ENCODE peak calls at places on chromosomes 5 and 9, in nine cellular contexts. K is mammary epithelial cell; B is body of pancreas; W is mesendoderm; Q is naive thymus-derived CD4-positive, alpha-beta T cell; Z is fibroblast of lung; T is HCT116; D is SJSA1; R is mucosa of descending colon. F is an unnamed sample. For H3K4me1, the result is how much of the 10 kb centered on the place peaks cover.

GRCh38 chr9:101738566-101739183 is at the start of gene GRIN3A:
- DNase-seq in D (no peak), T (no peak), K (no peak), Z (no peak), W (peak), B (peak), R (peak), Q (no peak), F (no peak)

GRCh38 chr5:147520450-147520849 is 10.6 kb upstream of the DPYSL3 start:
- DNase-seq in R (no peak), Z (no peak), T (no peak), D (no peak), Q (no peak), W (peak), B (no peak), K (peak), F (no peak)

GRCh38 chr9:106467113-106467846 is 395.7 kb upstream of the ZNF462 start:
- DNase-seq in R (no peak), K (no peak), B (no peak), T (no peak), D (no peak), Z (no peak), W (peak), Q (no peak), F (peak)

GRCh38 chr9:88342246-88342645 is 46.0 kb upstream of the SPIN1 start:
- DNase-seq in Z (no peak), Q (no peak), T (no peak), W (no peak), R (no peak), D (peak), K (peak), B (no peak), F (no peak)

GRCh38 chr9:111821006-111821528 is 26.3 kb upstream of the SHOC1 start:
- DNase-seq in D (no peak), Z (no peak), W (no peak), R (no peak), K (no peak), B (no peak), Q (no peak), T (no peak), F (no peak)

GRCh38 chr5:95715799-95716461 is 15.2 kb upstream of the RHOBTB3 start:
- DNase-seq in D (no peak), Z (peak), T (peak), B (no peak), R (no peak), Q (no peak), K (peak), W (no peak), F (no peak)

GRCh38 chr5:119393201-119393691 is 37.4 kb downstream of the TNFAIP8 start:
- DNase-seq in R (no peak), B (no peak), Q (no peak), D (no peak), K (no peak), Z (peak), W (no peak), T (no peak), F (no peak)

GRCh38 chr9:69292078-69292477 is 32.9 kb upstream of the ENTREP1 start:
- DNase-seq in W (no peak), D (no peak), B (no peak), R (no peak), Q (no peak), Z (no peak), K (no peak), T (peak), F (no peak)

GRCh38 chr9:123996731-123997421 is 14.7 kb upstream of the LHX2 start:
- DNase-seq in Z (no peak), D (no peak), B (no peak), Q (no peak), T (no peak), W (peak), R (no peak), K (peak), F (no peak)

GRCh38 chr5:67659288-67659687 is 462.7 kb upstream of the CD180 start:
- DNase-seq in W (no peak), D (no peak), Z (no peak), R (no peak), K (no peak), T (no peak), Q (no peak), B (no peak), F (no peak)

GRCh38 chr5:124236366-124237231 is 509.8 kb downstream of the ZNF608 start:
- DNase-seq in B (no peak), T (no peak), K (peak), Z (peak), D (no peak), Q (no peak), W (no peak), R (no peak), F (no peak)

GRCh38 chr5:180235077-180235476 is 26.1 kb upstream of the RASGEF1C start:
- DNase-seq in R (no peak), Q (no peak), B (no peak), Z (no peak), K (no peak), D (no peak), T (no peak), W (peak), F (no peak)

GRCh38 chr5:140565024-140565779 is 574 bp downstream of the SLC35A4 start:
- DNase-seq in K (no peak), Z (no peak), W (no peak), R (no peak), Q (no peak), T (no peak), D (no peak), B (no peak), F (no peak)

GRCh38 chr5:43195670-43196265 is 3.7 kb downstream of the NIM1K start:
- DNase-seq in R (no peak), B (no peak), T (no peak), W (no peak), K (no peak), D (no peak), Q (no peak), Z (no peak), F (no peak)

GRCh38 chr5:36879274-36880033 is 2.9 kb downstream of the NIPBL start:
- DNase-seq in B (no peak), W (no peak), Q (no peak), R (no peak), T (no peak), D (no peak), K (no peak), Z (no peak), F (no peak)

GRCh38 chr9:100521282-100521681 is 48.3 kb downstream of the TMEFF1 start:
- DNase-seq in B (no peak), W (no peak), R (no peak), T (no peak), Z (no peak), K (no peak), D (no peak), Q (no peak), F (no peak)

GRCh38 chr9:137757613-137758029 is 120.0 kb upstream of the CACNA1B start:
- DNase-seq in Z (peak), T (peak), Q (no peak), K (peak), D (peak), B (no peak), R (no peak), W (no peak), F (peak)

GRCh38 chr5:142828797-142829535 is 58.8 kb downstream of the ARHGAP26 start:
- DNase-seq in K (no peak), W (no peak), Q (no peak), Z (no peak), R (no peak), D (no peak), T (no peak), B (no peak), F (no peak)

GRCh38 chr5:10705736-10706135 is 55.3 kb downstream of the DAP start:
- DNase-seq in W (no peak), Q (no peak), D (no peak), R (no peak), T (no peak), K (peak), Z (no peak), B (no peak), F (no peak)

GRCh38 chr9:130010151-130010988 is 32.6 kb downstream of the FNBP1 start:
- DNase-seq in D (no peak), Z (no peak), T (no peak), R (no peak), W (no peak), B (no peak), Q (peak), K (peak), F (no peak)
- H3K4me1 ChIP-seq in D (under half), Z (under half), T (under half), R (under half), W (under half), B (under half), Q (under half), K (under half), F (under half)

DNA sequence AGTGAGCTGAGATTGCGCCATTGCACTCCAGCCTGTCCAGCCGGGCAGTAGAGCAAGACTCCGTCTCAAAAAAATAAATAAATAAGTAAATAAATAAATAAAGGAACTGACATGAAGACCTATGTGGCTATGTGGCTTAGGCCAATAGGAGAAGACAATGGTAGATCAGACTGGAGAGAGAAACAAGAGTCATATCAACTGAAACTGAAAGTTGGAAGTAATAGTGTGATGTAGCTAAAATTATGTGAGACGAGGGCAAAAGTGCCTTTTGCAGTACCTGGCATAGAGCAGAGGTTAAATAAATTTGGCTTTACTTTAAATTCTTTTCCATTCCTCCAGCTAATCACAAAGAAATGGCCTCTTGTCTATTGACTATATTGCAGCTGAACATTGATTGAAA is 7.3 kb downstream of the FBP2 start:
- DNase-seq in T (no peak), R (no peak), B (no peak), Q (no peak), Z (no peak), D (no peak), W (no peak), K (no peak), F (no peak)
- H3K4me3 ChIP-seq in T (no peak), R (no peak), B (no peak), Q (no peak), Z (no peak), D (peak), W (no peak), K (no peak), F (no peak)

GRCh38 chr9:114155263-114155966 is at the start of gene COL27A1:
- DNase-seq in R (peak), D (peak), T (peak), Q (peak), W (peak), B (peak), K (peak), Z (peak), F (peak)

GRCh38 chr9:114155967-114156294 is 594 bp downstream of the COL27A1 start:
- DNase-seq in D (no peak), B (peak), Z (no peak), Q (no peak), W (no peak), K (no peak), T (no peak), R (no peak), F (peak)

GRCh38 chr9:114153761-114154596 is 1.4 kb upstream of the COL27A1 start:
- DNase-seq in B (peak), Z (no peak), W (peak), T (no peak), D (no peak), K (peak), R (no peak), Q (no peak), F (peak)

GRCh38 chr9:114156311-114156657 is 947 bp downstream of the COL27A1 start:
- DNase-seq in B (no peak), W (no peak), R (peak), T (no peak), Z (no peak), K (no peak), Q (peak), D (no peak), F (no peak)

DNA sequence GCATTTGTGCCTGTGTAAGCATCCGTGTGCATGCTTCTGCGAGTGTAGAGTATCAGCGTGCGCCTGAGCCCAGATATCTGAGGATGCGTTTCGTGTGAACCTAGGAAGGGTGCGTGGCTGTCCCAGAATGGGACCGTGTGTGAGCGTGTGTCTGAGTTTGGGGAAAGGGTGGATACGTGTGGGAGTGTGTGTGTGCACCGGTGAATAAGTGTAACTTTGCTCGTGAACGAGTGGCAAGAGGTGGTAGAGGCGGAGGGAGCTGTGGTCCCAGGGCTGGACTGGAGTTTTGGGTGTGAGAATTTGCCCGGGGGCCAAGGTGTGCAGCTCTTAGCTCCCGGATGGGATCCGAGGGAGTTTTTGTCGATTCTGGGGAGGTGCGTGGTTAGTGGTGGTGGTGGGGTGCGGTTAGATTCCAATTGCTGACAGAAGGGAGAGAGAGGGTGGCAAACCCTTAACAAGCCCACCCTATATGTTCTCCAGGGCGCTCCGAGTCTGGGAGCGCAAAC is 687 bp upstream of the COL27A1 start:
- DNase-seq in Q (no peak), K (peak), R (no peak), B (no peak), W (no peak), Z (no peak), T (no peak), D (no peak), F (no peak)
- H3K4me1 ChIP-seq in Q (under half), K (under half), R (under half), B (under half), W (under half), Z (under half), T (under half), D (under half), F (under half)

DNA sequence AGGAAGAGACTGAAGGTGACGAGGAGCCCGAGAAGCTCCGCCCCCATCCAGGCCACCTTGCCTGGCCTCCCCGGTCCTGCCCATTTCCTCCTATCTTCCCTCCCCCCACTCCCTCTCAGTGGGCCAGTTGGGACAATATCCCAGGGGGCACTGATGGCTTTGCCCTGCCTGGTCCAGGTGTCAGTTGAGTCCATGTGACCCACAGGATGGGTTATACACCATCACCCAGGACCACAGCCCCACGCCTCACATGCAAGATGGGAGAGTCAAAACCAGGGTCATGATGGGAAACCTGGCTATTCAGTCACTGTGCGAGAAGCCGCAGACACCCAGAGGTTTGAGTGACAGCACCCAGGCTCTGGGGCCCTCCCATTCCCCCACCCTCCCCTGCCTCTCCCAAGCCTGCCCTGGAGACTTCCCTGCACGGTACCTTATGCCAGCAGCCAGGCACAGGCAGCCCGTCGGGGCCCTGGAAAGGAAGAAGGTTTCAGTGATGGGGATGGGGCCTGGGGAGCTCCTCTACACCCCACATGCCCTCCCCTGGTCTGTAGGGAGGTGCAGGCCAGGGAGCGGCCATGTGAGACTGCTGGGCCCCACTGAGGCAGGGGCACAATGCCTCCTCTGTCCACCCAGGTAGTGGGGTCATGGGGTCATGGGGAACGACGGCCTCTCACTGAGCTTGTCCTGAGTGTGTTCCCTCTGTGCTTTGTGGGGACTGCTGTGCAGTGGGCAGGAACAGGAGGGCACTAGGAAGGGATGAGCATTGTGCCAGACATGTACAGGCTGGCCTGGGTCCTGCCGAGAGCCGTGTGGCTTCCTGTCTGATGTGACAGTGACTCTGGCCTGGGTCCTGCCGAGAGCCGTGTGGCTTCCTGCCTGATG is 6.3 kb upstream of the PHYKPL start:
- DNase-seq in Q (no peak), R (no peak), Z (no peak), D (no peak), K (no peak), B (no peak), T (no peak), W (no peak), F (no peak)
- H3K4me3 ChIP-seq in Q (peak), R (no peak), Z (no peak), D (no peak), K (no peak), B (no peak), T (no peak), W (no peak), F (no peak)

DNA sequence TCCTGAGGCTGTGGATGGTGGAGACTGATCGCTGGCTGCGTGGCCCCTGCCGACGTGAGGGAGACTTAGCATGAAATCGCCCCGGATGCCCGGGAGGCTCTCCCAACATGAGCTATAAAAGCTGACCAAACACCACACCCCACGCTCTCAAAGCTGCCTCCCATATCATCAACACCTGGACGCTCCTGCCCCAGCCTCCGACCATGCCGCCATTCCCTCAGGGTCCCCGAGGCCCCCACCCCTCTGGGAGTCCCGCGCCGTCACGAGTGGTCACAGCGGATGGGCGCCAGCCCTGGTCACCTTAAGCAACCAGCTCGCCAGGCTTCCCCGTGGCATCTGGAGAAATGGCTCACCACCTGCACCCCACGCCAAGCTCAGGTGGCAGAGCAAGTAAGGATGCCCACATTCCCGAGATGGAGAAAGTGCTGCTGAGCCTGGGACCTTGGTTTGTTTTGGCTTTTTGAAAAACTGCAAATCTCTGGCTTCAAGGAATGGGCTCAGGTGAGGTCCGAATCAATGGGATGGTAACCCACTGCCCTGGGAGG is 196.0 kb downstream of the MED10 start:
- DNase-seq in B (no peak), Q (no peak), W (no peak), K (no peak), R (no peak), Z (no peak), T (no peak), D (no peak), F (no peak)
- H3K4me1 ChIP-seq in B (under half), Q (under half), W (under half), K (under half), R (under half), Z (under half), T (under half), D (under half), F (under half)

GRCh38 chr5:83471405-83472212 is at the start of gene VCAN:
- DNase-seq in W (peak), Z (peak), T (peak), B (peak), K (peak), Q (no peak), R (peak), D (peak), F (peak)

GRCh38 chr5:83474170-83474796 is 2.7 kb downstream of the VCAN start:
- DNase-seq in Z (peak), R (peak), K (peak), B (peak), W (peak), D (peak), Q (no peak), T (peak), F (peak)

GRCh38 chr5:83472213-83472507 is 616 bp downstream of the VCAN start:
- DNase-seq in T (no peak), B (no peak), W (no peak), D (no peak), R (no peak), Z (no peak), K (no peak), Q (no peak), F (no peak)

GRCh38 chr5:83473344-83474169 is 2.0 kb downstream of the VCAN start:
- DNase-seq in B (peak), R (peak), W (peak), Z (peak), T (peak), K (peak), D (peak), Q (peak), F (peak)

DNA sequence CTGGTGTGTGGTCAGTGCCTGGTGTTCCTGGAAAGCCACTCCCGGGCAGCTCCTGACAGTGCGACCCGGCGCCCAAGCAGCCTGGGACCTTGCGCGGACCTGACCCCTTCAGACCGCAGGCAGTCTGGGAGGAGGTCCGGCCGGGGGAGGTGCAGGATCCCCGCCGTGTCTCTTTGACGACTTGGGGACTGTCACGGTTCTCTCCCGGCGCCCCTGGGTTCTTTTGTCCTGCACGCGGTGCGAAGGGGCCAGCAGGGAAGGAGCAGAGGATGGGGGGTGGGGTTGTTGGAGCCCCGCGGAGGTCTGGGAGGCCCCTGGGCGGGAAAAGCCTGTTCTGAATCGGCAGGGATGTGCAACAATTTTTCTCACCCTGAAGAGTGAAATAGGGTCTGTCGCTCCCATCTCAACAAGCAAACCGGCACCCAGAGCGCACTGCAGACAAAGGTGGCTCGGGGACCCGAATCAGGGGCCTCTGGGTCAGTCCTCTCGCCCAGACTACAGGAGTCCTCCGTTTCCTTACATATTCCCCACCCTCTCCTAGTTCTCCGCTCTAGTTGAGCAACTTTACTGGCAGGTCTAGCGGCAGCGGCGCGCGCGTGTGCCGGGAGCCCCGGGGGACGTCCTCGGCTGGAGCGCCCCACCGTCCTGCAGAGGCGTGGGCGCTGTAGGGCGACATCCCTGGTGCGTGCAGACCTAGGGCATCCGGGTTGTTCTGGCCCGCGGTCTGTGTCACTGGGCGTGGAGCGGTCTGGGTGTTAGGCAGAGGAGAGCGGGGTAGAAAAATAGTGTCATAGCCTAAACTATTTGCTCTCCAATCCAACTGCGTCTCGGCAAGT is 1.2 kb downstream of the VCAN start:
- DNase-seq in K (peak), Z (peak), T (no peak), Q (no peak), B (peak), R (peak), D (peak), W (peak), F (peak)
- H3K4me3 ChIP-seq in K (peak), Z (peak), T (peak), Q (peak), B (no peak), R (no peak), D (peak), W (peak), F (peak)

DNA sequence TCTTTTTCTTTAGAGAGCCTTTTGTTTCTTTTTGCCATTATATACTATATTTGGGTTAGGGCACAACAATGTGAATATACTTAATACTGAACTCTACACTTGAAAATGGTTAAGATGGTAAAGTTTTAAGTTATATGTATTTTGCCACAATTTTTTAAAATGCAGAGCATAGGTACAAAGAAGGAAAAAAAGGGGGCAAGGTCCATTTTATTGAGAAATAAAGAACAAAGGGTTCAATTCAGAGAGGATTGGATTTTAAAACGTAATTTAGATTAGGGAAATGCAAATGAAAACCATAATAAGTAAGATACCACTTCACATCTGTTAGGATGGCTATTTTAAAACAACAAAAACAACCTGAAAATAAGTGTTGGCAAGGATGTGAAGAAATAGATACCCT is 29.3 kb downstream of the IRF1 start:
- DNase-seq in Z (no peak), T (no peak), R (no peak), W (no peak), K (no peak), Q (no peak), D (no peak), B (no peak), F (no peak)
- H3K4me1 ChIP-seq in Z (half or more), T (under half), R (half or more), W (under half), K (half or more), Q (half or more), D (half or more), B (under half), F (half or more)

F was measured in SJCRH30.